ENCODE peak calls at places on chromosome 9, in seven cellular contexts. J, X, B, L, S, A and Y are unnamed samples.

GRCh38 chr9:129283290-129283691 is 105.2 kb upstream of the IER5L start:
- DNase-seq in J (no peak), X (no peak), B (no peak), L (no peak), S (no peak), A (no peak), Y (no peak)

GRCh38 chr9:91207889-91208651 is 153.6 kb downstream of the AUH start:
- DNase-seq in J (no peak), X (peak), B (no peak), L (no peak), S (peak), A (peak), Y (peak)

GRCh38 chr9:98944130-98945074 is 695 bp downstream of the COL15A1 start:
- DNase-seq in J (no peak), X (no peak), B (no peak), L (no peak), S (no peak), A (no peak), Y (no peak)

GRCh38 chr9:20594521-20594920 is 27.8 kb downstream of the MLLT3 start:
- DNase-seq in J (no peak), X (no peak), B (no peak), L (no peak), S (peak), A (no peak), Y (no peak)

GRCh38 chr9:102974530-102974929 is 20.6 kb upstream of the CYLC2 start:
- DNase-seq in J (no peak), X (no peak), B (no peak), L (no peak), S (no peak), A (peak), Y (no peak)

GRCh38 chr9:109401169-109401989 is 80.5 kb upstream of the EPB41L4B start:
- DNase-seq in J (peak), X (peak), B (no peak), L (no peak), S (peak), A (peak), Y (no peak)

GRCh38 chr9:20728493-20729220 is 44.6 kb downstream of the FOCAD start:
- DNase-seq in J (peak), X (peak), B (no peak), L (no peak), S (peak), A (peak), Y (peak)

GRCh38 chr9:100637787-100638186 is 59.9 kb downstream of the CAVIN4 start:
- DNase-seq in J (no peak), X (no peak), B (no peak), L (no peak), S (no peak), A (no peak), Y (no peak)

GRCh38 chr9:99690573-99690972 is 131.1 kb upstream of the NR4A3 start:
- DNase-seq in J (no peak), X (no peak), B (no peak), L (no peak), S (no peak), A (no peak), Y (no peak)

GRCh38 chr9:6549106-6549505 is 96.4 kb downstream of the GLDC start:
- DNase-seq in J (no peak), X (no peak), B (no peak), L (no peak), S (no peak), A (no peak), Y (no peak)

GRCh38 chr9:105667867-105668266 is 5.6 kb downstream of the TAL2 start:
- DNase-seq in J (no peak), X (no peak), B (no peak), L (no peak), S (no peak), A (no peak), Y (no peak)

GRCh38 chr9:105693435-105694275 is 686 bp upstream of the TMEM38B start:
- DNase-seq in J (no peak), X (no peak), B (no peak), L (no peak), S (no peak), A (no peak), Y (no peak)

GRCh38 chr9:69427286-69427685 is 102.3 kb downstream of the ENTREP1 start:
- DNase-seq in J (no peak), X (no peak), B (no peak), L (no peak), S (no peak), A (no peak), Y (no peak)

GRCh38 chr9:89460551-89460950 is 37.4 kb downstream of the SEMA4D start:
- DNase-seq in J (no peak), X (no peak), B (no peak), L (no peak), S (no peak), A (no peak), Y (no peak)

GRCh38 chr9:107810493-107810931 is 320.9 kb upstream of the KLF4 start:
- DNase-seq in J (no peak), X (peak), B (no peak), L (no peak), S (peak), A (peak), Y (no peak)

GRCh38 chr9:91746904-91747303 is 203.1 kb downstream of the ROR2 start:
- DNase-seq in J (no peak), X (peak), B (no peak), L (no peak), S (peak), A (peak), Y (no peak)

GRCh38 chr9:138009456-138010273 is 132.1 kb downstream of the CACNA1B start:
- DNase-seq in J (no peak), X (no peak), B (no peak), L (no peak), S (no peak), A (no peak), Y (no peak)

GRCh38 chr9:96523429-96523828 is 73.5 kb downstream of the HABP4 start:
- DNase-seq in J (no peak), X (peak), B (no peak), L (no peak), S (peak), A (peak), Y (no peak)

GRCh38 chr9:95516736-95517558 is at the start of gene PTCH1:
- DNase-seq in J (peak), X (peak), B (no peak), L (no peak), S (peak), A (peak), Y (no peak)

GRCh38 chr9:134386951-134387831 is 60.9 kb downstream of the RXRA start:
- DNase-seq in J (peak), X (peak), B (no peak), L (no peak), S (no peak), A (no peak), Y (no peak)

GRCh38 chr9:16675131-16675530 is 195.3 kb downstream of the BNC2 start:
- DNase-seq in J (no peak), X (no peak), B (no peak), L (no peak), S (no peak), A (peak), Y (no peak)

GRCh38 chr9:22447607-22448305 is 1.1 kb downstream of the DMRTA1 start:
- DNase-seq in J (peak), X (no peak), B (no peak), L (no peak), S (no peak), A (no peak), Y (no peak)

GRCh38 chr9:124218438-124219289 is 39.1 kb upstream of the NEK6 start:
- DNase-seq in J (no peak), X (peak), B (no peak), L (no peak), S (peak), A (peak), Y (no peak)

DNA sequence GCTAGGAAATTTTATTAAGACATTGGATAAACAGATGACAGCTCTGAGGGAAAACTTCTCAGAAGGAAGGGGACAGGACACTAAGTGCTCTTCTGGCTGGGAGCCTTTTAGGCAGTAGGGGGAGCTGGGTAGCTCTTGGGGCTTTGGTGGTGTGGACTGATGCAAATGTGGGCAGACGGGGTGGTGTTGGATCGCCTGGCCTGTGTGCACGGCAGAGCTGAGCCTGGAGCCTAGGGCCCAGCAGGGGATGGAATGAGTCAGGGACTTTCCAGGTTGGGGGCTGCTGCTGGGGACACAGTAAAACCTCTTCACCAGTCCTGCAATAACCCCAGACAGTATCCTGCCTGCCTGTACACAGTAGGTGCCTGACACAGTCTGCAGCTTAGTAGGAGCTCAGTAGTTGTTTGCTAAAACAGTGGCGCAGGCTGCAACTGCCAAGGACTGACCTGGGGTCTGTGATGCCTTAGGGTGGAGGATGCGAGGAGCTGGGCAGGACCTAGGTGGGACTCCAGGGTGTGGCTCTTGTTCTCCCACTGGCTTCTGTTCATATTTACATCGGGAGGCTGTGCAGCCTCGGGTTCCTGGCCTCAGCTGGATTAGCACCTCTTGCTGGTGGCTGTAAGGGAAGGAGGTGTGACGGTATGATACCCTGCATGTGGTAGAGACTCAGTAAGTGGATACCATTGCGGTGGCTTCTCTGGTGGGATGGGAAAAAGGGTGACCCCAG is 83.8 kb downstream of the DAB2IP start:
- DNase-seq in J (no peak), X (peak), B (peak), L (peak), S (peak), A (peak), Y (peak)
- TF ChIP-seq CTCF in J (no peak), X (peak), B (peak), L (peak), S (peak), A (peak), Y (peak)

GRCh38 chr9:111615928-111616327 is 15.2 kb upstream of the DNAJC25 start:
- DNase-seq in J (no peak), X (peak), B (no peak), L (no peak), S (peak), A (no peak), Y (no peak)
- TF ChIP-seq CTCF in J (no peak), X (no peak), B (no peak), L (no peak), S (no peak), A (no peak), Y (no peak)

GRCh38 chr9:126985870-126986498 is 71.4 kb downstream of the RALGPS1 start:
- DNase-seq in J (peak), X (peak), B (no peak), L (peak), S (peak), A (peak), Y (peak)
- TF ChIP-seq CTCF in J (no peak), X (no peak), B (no peak), L (no peak), S (no peak), A (no peak), Y (no peak)

GRCh38 chr9:120869726-120870125 is 7.3 kb downstream of the PHF19 start:
- DNase-seq in J (no peak), X (no peak), B (no peak), L (no peak), S (no peak), A (no peak), Y (no peak)

GRCh38 chr9:120868339-120868675 is 8.7 kb downstream of the PHF19 start:
- DNase-seq in J (no peak), X (peak), B (peak), L (no peak), S (peak), A (peak), Y (peak)

GRCh38 chr9:120868676-120869359 is 8.2 kb downstream of the PHF19 start:
- DNase-seq in J (peak), X (peak), B (peak), L (peak), S (peak), A (peak), Y (peak)

GRCh38 chr9:120870206-120870605 is 6.8 kb downstream of the PHF19 start:
- DNase-seq in J (no peak), X (no peak), B (no peak), L (no peak), S (no peak), A (no peak), Y (no peak)

GRCh38 chr9:120869360-120869687 is 7.7 kb downstream of the PHF19 start:
- DNase-seq in J (no peak), X (no peak), B (no peak), L (no peak), S (no peak), A (no peak), Y (no peak)
- TF ChIP-seq CTCF in J (no peak), X (no peak), B (no peak), L (no peak), S (no peak), A (no peak), Y (no peak)

GRCh38 chr9:34810187-34810524 is 100.2 kb upstream of the CCL21 start:
- DNase-seq in J (no peak), X (no peak), B (no peak), L (no peak), S (no peak), A (no peak), Y (no peak)

GRCh38 chr9:34809504-34810186 is 99.7 kb upstream of the CCL21 start:
- DNase-seq in J (peak), X (no peak), B (no peak), L (no peak), S (no peak), A (peak), Y (no peak)
- TF ChIP-seq CTCF in J (no peak), X (peak), B (no peak), L (peak), S (no peak), A (peak), Y (no peak)